ENCODE peak calls at places on chromosomes 6 and 20, in five cellular contexts. One of them, this sample, is unnamed.

GRCh38 chr6:17851720-17852161 is 135.7 kb downstream of the KIF13A start:
- DNase-seq in foreskin keratinocyte: no peak
- DNase-seq in breast epithelium: no peak
- DNase-seq in upper lobe of left lung: no peak
- DNase-seq in small intestine: no peak
- DNase-seq in this sample: no peak

GRCh38 chr20:47231382-47232042 is 125.0 kb downstream of the ZMYND8 start:
- DNase-seq in foreskin keratinocyte: no peak
- DNase-seq in breast epithelium: no peak
- DNase-seq in upper lobe of left lung: no peak
- DNase-seq in small intestine: no peak
- DNase-seq in this sample: no peak

GRCh38 chr20:2137552-2138201 is 36.0 kb downstream of the STK35 start:
- DNase-seq in foreskin keratinocyte: no peak
- DNase-seq in breast epithelium: no peak
- DNase-seq in upper lobe of left lung: no peak
- DNase-seq in small intestine: no peak
- DNase-seq in this sample: no peak

GRCh38 chr20:36092424-36093024 is 62.0 kb upstream of the EPB41L1 start:
- DNase-seq in foreskin keratinocyte: no peak
- DNase-seq in breast epithelium: no peak
- DNase-seq in upper lobe of left lung: peak; percentile 93
- DNase-seq in small intestine: no peak
- DNase-seq in this sample: no peak

GRCh38 chr6:30885999-30886896 is 1.9 kb downstream of the DDR1 start:
- DNase-seq in foreskin keratinocyte: peak; percentile 92
- DNase-seq in breast epithelium: peak; percentile 93
- DNase-seq in upper lobe of left lung: no peak
- DNase-seq in small intestine: peak; percentile 88
- DNase-seq in this sample: no peak

GRCh38 chr6:73369157-73369556 is 540 bp downstream of the OOEP start:
- DNase-seq in foreskin keratinocyte: no peak
- DNase-seq in breast epithelium: no peak
- DNase-seq in upper lobe of left lung: no peak
- DNase-seq in small intestine: no peak
- DNase-seq in this sample: no peak

GRCh38 chr6:7939864-7940228 is 29.3 kb upstream of the TXNDC5 start:
- DNase-seq in foreskin keratinocyte: no peak
- DNase-seq in breast epithelium: no peak
- DNase-seq in upper lobe of left lung: no peak
- DNase-seq in small intestine: no peak
- DNase-seq in this sample: no peak

GRCh38 chr6:146851837-146852236 is 253.1 kb downstream of the ADGB start:
- DNase-seq in foreskin keratinocyte: peak; percentile 70
- DNase-seq in breast epithelium: no peak
- DNase-seq in upper lobe of left lung: no peak
- DNase-seq in small intestine: no peak
- DNase-seq in this sample: no peak

GRCh38 chr6:156729248-156729647 is 47.9 kb upstream of the ARID1B start:
- DNase-seq in foreskin keratinocyte: peak; percentile 87
- DNase-seq in breast epithelium: no peak
- DNase-seq in upper lobe of left lung: no peak
- DNase-seq in small intestine: no peak
- DNase-seq in this sample: no peak

GRCh38 chr6:17418281-17419188 is 25.1 kb downstream of the CAP2 start:
- DNase-seq in foreskin keratinocyte: peak; percentile 49
- DNase-seq in breast epithelium: no peak
- DNase-seq in upper lobe of left lung: no peak
- DNase-seq in small intestine: no peak
- DNase-seq in this sample: no peak

GRCh38 chr6:63527658-63528514 is 44.4 kb upstream of the LOC128125822 start:
- DNase-seq in foreskin keratinocyte: peak; percentile 99
- DNase-seq in breast epithelium: no peak
- DNase-seq in upper lobe of left lung: no peak
- DNase-seq in small intestine: peak; percentile 71
- DNase-seq in this sample: no peak

GRCh38 chr6:87656857-87657256 is 45.2 kb downstream of the AKIRIN2 start:
- DNase-seq in foreskin keratinocyte: no peak
- DNase-seq in breast epithelium: no peak
- DNase-seq in upper lobe of left lung: no peak
- DNase-seq in small intestine: no peak
- DNase-seq in this sample: no peak

GRCh38 chr6:87654880-87655454 is 47.1 kb downstream of the AKIRIN2 start:
- DNase-seq in foreskin keratinocyte: no peak
- DNase-seq in breast epithelium: no peak
- DNase-seq in upper lobe of left lung: no peak
- DNase-seq in small intestine: no peak
- DNase-seq in this sample: no peak

GRCh38 chr6:87658516-87658915 is 43.5 kb downstream of the AKIRIN2 start:
- DNase-seq in foreskin keratinocyte: no peak
- DNase-seq in breast epithelium: no peak
- DNase-seq in upper lobe of left lung: no peak
- DNase-seq in small intestine: no peak
- DNase-seq in this sample: no peak

GRCh38 chr6:87653074-87653962 is 48.7 kb downstream of the AKIRIN2 start:
- DNase-seq in foreskin keratinocyte: no peak
- DNase-seq in breast epithelium: no peak
- DNase-seq in upper lobe of left lung: no peak
- DNase-seq in small intestine: no peak
- DNase-seq in this sample: no peak

DNA sequence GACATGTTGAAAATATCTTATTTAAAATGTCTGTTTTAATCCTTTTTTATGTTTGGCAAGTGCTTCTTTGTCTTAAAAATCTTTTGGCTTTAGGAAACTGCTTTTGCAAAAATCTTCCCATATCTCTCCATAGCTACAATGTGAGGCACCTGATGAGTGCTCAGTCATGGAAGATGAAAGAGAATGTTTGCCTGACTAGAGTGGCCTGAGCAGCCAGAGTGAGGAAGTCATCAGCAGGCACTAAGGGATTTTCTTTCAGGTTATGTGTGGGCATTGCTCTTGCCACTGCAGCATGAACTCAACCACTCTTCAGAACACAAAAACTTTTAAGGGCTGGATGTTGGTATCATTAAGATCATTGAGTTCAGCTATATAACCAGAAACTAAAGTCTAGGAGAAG is 47.9 kb downstream of the AKIRIN2 start:
- DNase-seq in foreskin keratinocyte: no peak
- DNase-seq in breast epithelium: no peak
- DNase-seq in upper lobe of left lung: no peak
- DNase-seq in small intestine: no peak
- DNase-seq in this sample: no peak
- H3K27ac ChIP-seq in foreskin keratinocyte: no peak overlapping the region
- H3K27ac ChIP-seq in breast epithelium: no peak overlapping the region
- H3K27ac ChIP-seq in upper lobe of left lung: no peak overlapping the region
- H3K27ac ChIP-seq in small intestine: no peak overlapping the region
- H3K27ac ChIP-seq in this sample: no peak overlapping the region

GRCh38 chr6:56685102-56685733 is 42.5 kb upstream of the DST start:
- DNase-seq in foreskin keratinocyte: no peak
- DNase-seq in breast epithelium: no peak
- DNase-seq in upper lobe of left lung: no peak
- DNase-seq in small intestine: no peak
- DNase-seq in this sample: no peak

GRCh38 chr6:56684342-56685101 is 41.8 kb upstream of the DST start:
- DNase-seq in foreskin keratinocyte: no peak
- DNase-seq in breast epithelium: no peak
- DNase-seq in upper lobe of left lung: no peak
- DNase-seq in small intestine: no peak
- DNase-seq in this sample: no peak

GRCh38 chr6:56685994-56686393 is 43.3 kb upstream of the DST start:
- DNase-seq in foreskin keratinocyte: no peak
- DNase-seq in breast epithelium: no peak
- DNase-seq in upper lobe of left lung: no peak
- DNase-seq in small intestine: no peak
- DNase-seq in this sample: no peak

GRCh38 chr6:56682580-56682979 is 39.9 kb upstream of the DST start:
- DNase-seq in foreskin keratinocyte: no peak
- DNase-seq in breast epithelium: no peak
- DNase-seq in upper lobe of left lung: no peak
- DNase-seq in small intestine: no peak
- DNase-seq in this sample: no peak

GRCh38 chr6:56683882-56684281 is 41.2 kb upstream of the DST start:
- DNase-seq in foreskin keratinocyte: peak; percentile 86
- DNase-seq in breast epithelium: no peak
- DNase-seq in upper lobe of left lung: no peak
- DNase-seq in small intestine: peak; percentile 79
- DNase-seq in this sample: no peak
- H3K4me1 ChIP-seq in foreskin keratinocyte: peaks cover 20% of the 10 kb centered on the region
- H3K4me1 ChIP-seq in breast epithelium: no peaks in the 10 kb centered on the region
- H3K4me1 ChIP-seq in upper lobe of left lung: no peaks in the 10 kb centered on the region
- H3K4me1 ChIP-seq in small intestine: no peaks in the 10 kb centered on the region
- H3K4me1 ChIP-seq in this sample: no peaks in the 10 kb centered on the region

GRCh38 chr6:149483849-149484635 is 772 bp downstream of the ZC3H12D start:
- DNase-seq in foreskin keratinocyte: no peak
- DNase-seq in breast epithelium: no peak
- DNase-seq in upper lobe of left lung: no peak
- DNase-seq in small intestine: no peak
- DNase-seq in this sample: no peak
- H3K27ac ChIP-seq in foreskin keratinocyte: no peak overlapping the region
- H3K27ac ChIP-seq in breast epithelium: no peak overlapping the region
- H3K27ac ChIP-seq in upper lobe of left lung: peak overlapping the region; percentile 74
- H3K27ac ChIP-seq in small intestine: peak overlapping the region; percentile 80
- H3K27ac ChIP-seq in this sample: peak overlapping the region; percentile 76

GRCh38 chr6:10532392-10532791 is 11.2 kb downstream of the GCNT2 start:
- DNase-seq in foreskin keratinocyte: no peak
- DNase-seq in breast epithelium: no peak
- DNase-seq in upper lobe of left lung: no peak
- DNase-seq in small intestine: no peak
- DNase-seq in this sample: no peak
- H3K4me1 ChIP-seq in foreskin keratinocyte: no peaks in the 10 kb centered on the region
- H3K4me1 ChIP-seq in breast epithelium: no peaks in the 10 kb centered on the region
- H3K4me1 ChIP-seq in upper lobe of left lung: peaks cover 17% of the 10 kb centered on the region
- H3K4me1 ChIP-seq in small intestine: peaks cover 3% of the 10 kb centered on the region
- H3K4me1 ChIP-seq in this sample: no peaks in the 10 kb centered on the region